ENCODE peak calls at places on chromosomes 13 and 19, in seven cellular contexts. One of them, this sample, is unnamed.

GRCh38 chr13:52085416-52085815 is 43.5 kb downstream of the NEK5 start:
- DNase-seq in fibroblast of mammary gland: peak; percentile 81
- DNase-seq in kidney epithelial cell: no peak
- DNase-seq in breast epithelium: no peak
- DNase-seq in tibial nerve: no peak
- DNase-seq in neural progenitor cell: no peak
- DNase-seq in thoracic aorta: no peak
- DNase-seq in this sample: peak; percentile 61

GRCh38 chr13:94799330-94799729 is 87.0 kb upstream of the SOX21 start:
- DNase-seq in fibroblast of mammary gland: no peak
- DNase-seq in tibial nerve: no peak
- DNase-seq in kidney epithelial cell: no peak
- DNase-seq in breast epithelium: no peak
- DNase-seq in neural progenitor cell: no peak
- DNase-seq in thoracic aorta: no peak
- DNase-seq in this sample: no peak

GRCh38 chr13:25018729-25019115 is 77.2 kb upstream of the PABPC3 start:
- DNase-seq in fibroblast of mammary gland: no peak
- DNase-seq in kidney epithelial cell: no peak
- DNase-seq in tibial nerve: no peak
- DNase-seq in neural progenitor cell: peak; percentile 36
- DNase-seq in thoracic aorta: no peak
- DNase-seq in breast epithelium: no peak
- DNase-seq in this sample: no peak

GRCh38 chr19:36572593-36573019 is 486 bp downstream of the ZNF529 start:
- DNase-seq in breast epithelium: no peak
- DNase-seq in kidney epithelial cell: no peak
- DNase-seq in tibial nerve: no peak
- DNase-seq in fibroblast of mammary gland: no peak
- DNase-seq in neural progenitor cell: no peak
- DNase-seq in thoracic aorta: no peak
- DNase-seq in this sample: no peak

GRCh38 chr19:48511800-48512503 is at the start of gene LMTK3:
- DNase-seq in thoracic aorta: no peak
- DNase-seq in tibial nerve: no peak
- DNase-seq in neural progenitor cell: peak; percentile 87
- DNase-seq in breast epithelium: no peak
- DNase-seq in fibroblast of mammary gland: peak; percentile 21
- DNase-seq in kidney epithelial cell: no peak
- DNase-seq in this sample: no peak

GRCh38 chr19:48975947-48976847 is 11.1 kb downstream of the FTL start:
- DNase-seq in thoracic aorta: no peak
- DNase-seq in fibroblast of mammary gland: peak; percentile 28
- DNase-seq in tibial nerve: no peak
- DNase-seq in breast epithelium: no peak
- DNase-seq in kidney epithelial cell: no peak
- DNase-seq in neural progenitor cell: peak; percentile 71
- DNase-seq in this sample: no peak

GRCh38 chr13:27678306-27679040 is 56.8 kb downstream of the POLR1D start:
- DNase-seq in breast epithelium: no peak
- DNase-seq in thoracic aorta: no peak
- DNase-seq in fibroblast of mammary gland: no peak
- DNase-seq in kidney epithelial cell: no peak
- DNase-seq in neural progenitor cell: no peak
- DNase-seq in tibial nerve: no peak
- DNase-seq in this sample: no peak

GRCh38 chr13:26855921-26856320 is 95.3 kb upstream of the GPR12 start:
- DNase-seq in tibial nerve: no peak
- DNase-seq in kidney epithelial cell: no peak
- DNase-seq in neural progenitor cell: no peak
- DNase-seq in fibroblast of mammary gland: no peak
- DNase-seq in thoracic aorta: no peak
- DNase-seq in breast epithelium: no peak
- DNase-seq in this sample: no peak

GRCh38 chr19:12773571-12773970 is 1.8 kb downstream of the HOOK2 start:
- DNase-seq in breast epithelium: no peak
- DNase-seq in fibroblast of mammary gland: peak; percentile 50
- DNase-seq in neural progenitor cell: no peak
- DNase-seq in kidney epithelial cell: no peak
- DNase-seq in tibial nerve: no peak
- DNase-seq in thoracic aorta: no peak
- DNase-seq in this sample: peak; percentile 40

GRCh38 chr19:23917856-23918255 is 3.2 kb downstream of the ZNF726 start:
- DNase-seq in thoracic aorta: no peak
- DNase-seq in kidney epithelial cell: peak; percentile 2
- DNase-seq in neural progenitor cell: no peak
- DNase-seq in breast epithelium: no peak
- DNase-seq in fibroblast of mammary gland: no peak
- DNase-seq in tibial nerve: no peak
- DNase-seq in this sample: no peak

GRCh38 chr19:10718205-10719196 is 622 bp downstream of the DNM2 start:
- DNase-seq in thoracic aorta: no peak
- DNase-seq in breast epithelium: no peak
- DNase-seq in kidney epithelial cell: no peak
- DNase-seq in neural progenitor cell: peak; percentile 71
- DNase-seq in tibial nerve: no peak
- DNase-seq in fibroblast of mammary gland: peak; percentile 26
- DNase-seq in this sample: peak; percentile 47

GRCh38 chr13:51584731-51585191 is 499 bp downstream of the WDFY2 start:
- DNase-seq in breast epithelium: peak; percentile 60
- DNase-seq in neural progenitor cell: peak; percentile 84
- DNase-seq in fibroblast of mammary gland: peak; percentile 40
- DNase-seq in tibial nerve: peak; percentile 28
- DNase-seq in thoracic aorta: peak; percentile 15
- DNase-seq in kidney epithelial cell: no peak
- DNase-seq in this sample: peak; percentile 48

GRCh38 chr19:1673645-1674292 is 21.4 kb upstream of the TCF3 start:
- DNase-seq in thoracic aorta: no peak
- DNase-seq in breast epithelium: no peak
- DNase-seq in fibroblast of mammary gland: no peak
- DNase-seq in neural progenitor cell: no peak
- DNase-seq in kidney epithelial cell: no peak
- DNase-seq in tibial nerve: no peak
- DNase-seq in this sample: no peak

GRCh38 chr13:25922373-25922772 is 129.4 kb downstream of the SHISA2 start:
- DNase-seq in tibial nerve: no peak
- DNase-seq in thoracic aorta: no peak
- DNase-seq in fibroblast of mammary gland: no peak
- DNase-seq in kidney epithelial cell: no peak
- DNase-seq in breast epithelium: no peak
- DNase-seq in neural progenitor cell: no peak
- DNase-seq in this sample: no peak

GRCh38 chr19:18610556-18611326 is 1.9 kb upstream of the TMEM59L start:
- DNase-seq in tibial nerve: no peak
- DNase-seq in breast epithelium: no peak
- DNase-seq in thoracic aorta: no peak
- DNase-seq in neural progenitor cell: peak; percentile 70
- DNase-seq in kidney epithelial cell: no peak
- DNase-seq in fibroblast of mammary gland: no peak
- DNase-seq in this sample: no peak

GRCh38 chr13:111973186-111974064 is 93.5 kb upstream of the SOX1 start:
- DNase-seq in kidney epithelial cell: no peak
- DNase-seq in fibroblast of mammary gland: no peak
- DNase-seq in neural progenitor cell: peak; percentile 64
- DNase-seq in breast epithelium: no peak
- DNase-seq in thoracic aorta: no peak
- DNase-seq in tibial nerve: no peak
- DNase-seq in this sample: no peak

GRCh38 chr19:43726736-43727592 is 11.1 kb downstream of the IRGC start:
- DNase-seq in kidney epithelial cell: no peak
- DNase-seq in tibial nerve: no peak
- DNase-seq in neural progenitor cell: no peak
- DNase-seq in breast epithelium: peak; percentile 59
- DNase-seq in fibroblast of mammary gland: peak; percentile 12
- DNase-seq in thoracic aorta: no peak
- DNase-seq in this sample: no peak

GRCh38 chr13:19863323-19864017 is at the start of gene ZMYM5:
- DNase-seq in kidney epithelial cell: peak; percentile 94
- DNase-seq in tibial nerve: peak; percentile 93
- DNase-seq in thoracic aorta: peak; percentile 93
- DNase-seq in neural progenitor cell: peak; percentile 100
- DNase-seq in breast epithelium: peak; percentile 97
- DNase-seq in fibroblast of mammary gland: peak; percentile 99
- DNase-seq in this sample: peak; percentile 99

GRCh38 chr13:75788494-75788991 is 152.4 kb downstream of the LMO7 start:
- DNase-seq in fibroblast of mammary gland: peak; percentile 96
- DNase-seq in neural progenitor cell: no peak
- DNase-seq in kidney epithelial cell: no peak
- DNase-seq in thoracic aorta: no peak
- DNase-seq in breast epithelium: no peak
- DNase-seq in tibial nerve: no peak
- DNase-seq in this sample: peak; percentile 98

GRCh38 chr19:51468545-51468920 is 9.8 kb upstream of the CEACAM18 start:
- DNase-seq in breast epithelium: no peak
- DNase-seq in kidney epithelial cell: no peak
- DNase-seq in fibroblast of mammary gland: no peak
- DNase-seq in neural progenitor cell: no peak
- DNase-seq in tibial nerve: no peak
- DNase-seq in thoracic aorta: no peak
- DNase-seq in this sample: no peak

GRCh38 chr13:49567501-49567900 is 17.9 kb downstream of the RCBTB1 start:
- DNase-seq in breast epithelium: no peak
- DNase-seq in thoracic aorta: no peak
- DNase-seq in neural progenitor cell: no peak
- DNase-seq in tibial nerve: no peak
- DNase-seq in kidney epithelial cell: no peak
- DNase-seq in fibroblast of mammary gland: no peak
- DNase-seq in this sample: no peak

GRCh38 chr13:85525411-85525810 is 273.8 kb downstream of the SLITRK6 start:
- DNase-seq in neural progenitor cell: no peak
- DNase-seq in kidney epithelial cell: no peak
- DNase-seq in tibial nerve: no peak
- DNase-seq in fibroblast of mammary gland: no peak
- DNase-seq in breast epithelium: no peak
- DNase-seq in thoracic aorta: no peak
- DNase-seq in this sample: no peak

GRCh38 chr13:99930925-99931324 is 40.6 kb downstream of the ZIC5 start:
- DNase-seq in thoracic aorta: no peak
- DNase-seq in breast epithelium: no peak
- DNase-seq in kidney epithelial cell: no peak
- DNase-seq in tibial nerve: no peak
- DNase-seq in fibroblast of mammary gland: no peak
- DNase-seq in neural progenitor cell: no peak
- DNase-seq in this sample: no peak

GRCh38 chr13:90867336-90867683 is 480.2 kb upstream of the MIR17HG start:
- DNase-seq in neural progenitor cell: peak; percentile 81
- DNase-seq in breast epithelium: peak; percentile 52
- DNase-seq in kidney epithelial cell: peak; percentile 14
- DNase-seq in tibial nerve: peak; percentile 76
- DNase-seq in thoracic aorta: peak; percentile 3
- DNase-seq in fibroblast of mammary gland: peak; percentile 70
- DNase-seq in this sample: peak; percentile 56

GRCh38 chr13:97142452-97142851 is 79.7 kb upstream of the MBNL2 start:
- DNase-seq in breast epithelium: no peak
- DNase-seq in neural progenitor cell: no peak
- DNase-seq in fibroblast of mammary gland: peak; percentile 28
- DNase-seq in kidney epithelial cell: no peak
- DNase-seq in tibial nerve: no peak
- DNase-seq in thoracic aorta: no peak
- DNase-seq in this sample: peak; percentile 43
- H3K4me3 ChIP-seq in breast epithelium: peak overlapping the region; percentile 57
- H3K4me3 ChIP-seq in neural progenitor cell: no peak overlapping the region
- H3K4me3 ChIP-seq in fibroblast of mammary gland: peak overlapping the region; percentile 36
- H3K4me3 ChIP-seq in kidney epithelial cell: peak overlapping the region; percentile 20
- H3K4me3 ChIP-seq in tibial nerve: no peak overlapping the region
- H3K4me3 ChIP-seq in thoracic aorta: no peak overlapping the region
- H3K4me3 ChIP-seq in this sample: peak overlapping the region; percentile 43

GRCh38 chr13:98097749-98098148 is 45.1 kb upstream of the FARP1 start:
- DNase-seq in tibial nerve: no peak
- DNase-seq in thoracic aorta: no peak
- DNase-seq in neural progenitor cell: peak; percentile 67
- DNase-seq in kidney epithelial cell: no peak
- DNase-seq in breast epithelium: no peak
- DNase-seq in fibroblast of mammary gland: no peak
- DNase-seq in this sample: no peak
- TF ChIP-seq CTCF in tibial nerve: no peak
- TF ChIP-seq CTCF in thoracic aorta: no peak
- TF ChIP-seq CTCF in neural progenitor cell: no peak
- TF ChIP-seq CTCF in kidney epithelial cell: no peak
- TF ChIP-seq CTCF in breast epithelium: no peak
- TF ChIP-seq CTCF in fibroblast of mammary gland: no peak
- TF ChIP-seq CTCF in this sample: no peak

DNA sequence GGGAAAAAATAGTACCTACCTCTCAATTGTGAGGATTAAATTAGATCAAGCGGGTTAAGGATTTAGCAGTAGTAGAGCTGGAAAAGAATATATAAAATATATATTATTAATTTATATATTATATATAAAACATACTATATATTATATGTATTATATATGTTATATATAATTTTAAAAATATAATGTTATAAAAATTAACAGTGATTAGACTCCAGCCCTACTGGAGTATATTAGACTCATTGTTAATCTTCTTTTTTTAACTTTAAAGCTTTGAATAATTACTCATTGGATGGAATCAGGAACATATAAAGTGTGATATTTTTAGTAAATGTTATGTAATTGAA is 380 bp upstream of the MRPL54 start:
- DNase-seq in breast epithelium: no peak
- DNase-seq in fibroblast of mammary gland: no peak
- DNase-seq in tibial nerve: no peak
- DNase-seq in thoracic aorta: no peak
- DNase-seq in neural progenitor cell: no peak
- DNase-seq in kidney epithelial cell: no peak
- DNase-seq in this sample: no peak
- H3K4me3 ChIP-seq in breast epithelium: peak overlapping the region; percentile 91
- H3K4me3 ChIP-seq in fibroblast of mammary gland: peak overlapping the region; percentile 80
- H3K4me3 ChIP-seq in tibial nerve: no peak overlapping the region
- H3K4me3 ChIP-seq in thoracic aorta: peak overlapping the region; percentile 92
- H3K4me3 ChIP-seq in neural progenitor cell: peak overlapping the region; percentile 89
- H3K4me3 ChIP-seq in kidney epithelial cell: peak overlapping the region; percentile 89
- H3K4me3 ChIP-seq in this sample: no peak overlapping the region

GRCh38 chr19:19644054-19644388 is 564 bp upstream of the GMIP start:
- DNase-seq in thoracic aorta: no peak
- DNase-seq in tibial nerve: no peak
- DNase-seq in fibroblast of mammary gland: no peak
- DNase-seq in kidney epithelial cell: no peak
- DNase-seq in neural progenitor cell: no peak
- DNase-seq in breast epithelium: no peak
- DNase-seq in this sample: no peak
- TF ChIP-seq CTCF in thoracic aorta: no peak
- TF ChIP-seq CTCF in tibial nerve: no peak
- TF ChIP-seq CTCF in fibroblast of mammary gland: no peak
- TF ChIP-seq CTCF in kidney epithelial cell: no peak
- TF ChIP-seq CTCF in neural progenitor cell: no peak
- TF ChIP-seq CTCF in breast epithelium: no peak
- TF ChIP-seq CTCF in this sample: no peak

This sample was measured in fibroblast of villous mesenchyme.